ENCODE peak calls at places on chromosomes 6 and 20, in seven cellular contexts. J is psoas muscle, S is neural progenitor cell, Y is RWPE1, O is breast epithelium, L is Peyer's patch, F is kidney. H is an unnamed sample.

GRCh38 chr6:69090132-69090531 is 455.1 kb downstream of the ADGRB3 start:
- DNase-seq in J (no peak), S (no peak), L (no peak), O (no peak), F (no peak), Y (no peak), H (no peak)

GRCh38 chr20:9359561-9360308 is 154.7 kb upstream of the LAMP5 start:
- DNase-seq in Y (peak; percentile 31), F (peak; percentile 62), L (no peak), S (peak; percentile 60), J (no peak), O (no peak), H (no peak)

GRCh38 chr6:48111143-48111506 is at the start of gene PTCHD4:
- DNase-seq in Y (peak; percentile 93), L (no peak), O (peak; percentile 44), F (no peak), J (no peak), S (peak; percentile 41), H (no peak)

GRCh38 chr20:44720994-44721784 is 6.0 kb downstream of the CCN5 start:
- DNase-seq in L (no peak), O (peak; percentile 59), Y (peak; percentile 67), S (no peak), J (peak; percentile 66), F (peak; percentile 49), H (peak; percentile 78)

GRCh38 chr20:37994512-37994911 is 38.7 kb downstream of the TTI1 start:
- DNase-seq in O (no peak), J (peak; percentile 70), F (no peak), L (no peak), S (no peak), Y (peak; percentile 99), H (no peak)

GRCh38 chr6:38445321-38445720 is 194.4 kb downstream of the BTBD9 start:
- DNase-seq in O (no peak), J (no peak), F (no peak), L (no peak), Y (no peak), S (no peak), H (no peak)

GRCh38 chr20:35307666-35308653 is 15.7 kb upstream of the FAM83C start:
- DNase-seq in S (no peak), O (peak; percentile 88), Y (peak; percentile 92), J (peak; percentile 82), F (no peak), L (no peak), H (peak; percentile 56)

GRCh38 chr6:27575594-27576361 is 102.9 kb upstream of the ZNF184 start:
- DNase-seq in F (no peak), J (no peak), O (no peak), Y (no peak), S (no peak), L (no peak), H (no peak)

GRCh38 chr20:33178726-33179125 is 10.8 kb downstream of the BPIFA2 start:
- DNase-seq in S (peak; percentile 62), F (no peak), L (no peak), Y (no peak), J (no peak), O (no peak), H (no peak)

GRCh38 chr6:39517763-39518162 is 195.3 kb upstream of the KCNK16 start:
- DNase-seq in L (no peak), J (no peak), S (no peak), O (no peak), F (no peak), Y (no peak), H (no peak)
- TF ChIP-seq CTCF in L (no peak), J (no peak), S (no peak), O (no peak), F (no peak), Y (no peak), H (no peak)

GRCh38 chr6:161131367-161131766 is 139.8 kb downstream of the MAP3K4 start:
- DNase-seq in J (no peak), L (no peak), O (no peak), S (no peak), Y (no peak), F (no peak), H (no peak)
- H3K27ac ChIP-seq in J (no peak overlapping the region), L (no peak overlapping the region), O (no peak overlapping the region), S (no peak overlapping the region), Y (no peak overlapping the region), F (no peak overlapping the region), H (no peak overlapping the region)

DNA sequence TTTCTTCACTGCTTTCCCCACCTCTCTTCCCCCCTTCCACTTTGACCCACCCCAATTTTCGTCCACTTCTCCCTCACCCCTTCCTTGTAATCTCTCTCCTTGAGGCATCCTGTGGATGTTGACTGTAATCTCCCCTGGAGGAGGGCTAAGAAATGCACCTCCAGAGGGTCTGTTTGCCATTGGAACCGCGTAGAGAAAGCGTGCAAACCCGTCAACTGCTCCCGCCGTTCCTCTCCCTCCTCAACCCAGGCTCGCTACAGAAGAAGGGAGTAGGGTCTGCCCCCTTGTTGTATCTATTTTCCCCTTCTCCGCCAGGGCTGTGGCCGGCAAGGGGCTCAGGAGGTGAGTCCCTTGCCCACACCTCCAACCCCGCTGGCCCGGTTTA is 502 bp upstream of the HTR1E start:
- DNase-seq in S (peak; percentile 90), Y (no peak), J (no peak), L (no peak), O (no peak), F (no peak), H (no peak)
- TF ChIP-seq CTCF in S (no peak), Y (no peak), J (no peak), L (no peak), O (peak; percentile 10), F (no peak), H (no peak)

DNA sequence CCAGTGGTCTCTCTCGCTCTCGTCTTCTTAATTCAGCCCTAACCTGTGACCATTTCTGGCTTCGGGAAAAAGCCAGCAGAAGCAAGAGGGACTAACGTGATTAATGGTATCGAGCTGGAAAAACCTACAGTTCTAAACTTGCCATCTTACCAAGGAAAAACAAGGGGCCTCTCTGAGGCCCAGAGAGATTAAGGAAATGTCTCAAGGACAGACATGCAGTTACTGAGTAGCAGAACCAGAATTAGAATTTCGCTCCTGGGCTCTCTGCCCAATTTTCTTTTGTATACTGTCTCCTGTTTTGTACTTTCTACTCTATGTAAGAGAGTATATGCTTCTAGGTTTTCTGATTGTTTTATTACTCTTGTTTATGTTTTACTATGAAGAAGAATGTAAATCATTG is 67.8 kb upstream of the LTV1 start:
- DNase-seq in L (no peak), J (no peak), F (no peak), S (no peak), O (no peak), Y (no peak), H (no peak)
- H3K27ac ChIP-seq in L (no peak overlapping the region), J (no peak overlapping the region), F (no peak overlapping the region), S (no peak overlapping the region), O (no peak overlapping the region), Y (no peak overlapping the region), H (peak overlapping the region; percentile 53)

DNA sequence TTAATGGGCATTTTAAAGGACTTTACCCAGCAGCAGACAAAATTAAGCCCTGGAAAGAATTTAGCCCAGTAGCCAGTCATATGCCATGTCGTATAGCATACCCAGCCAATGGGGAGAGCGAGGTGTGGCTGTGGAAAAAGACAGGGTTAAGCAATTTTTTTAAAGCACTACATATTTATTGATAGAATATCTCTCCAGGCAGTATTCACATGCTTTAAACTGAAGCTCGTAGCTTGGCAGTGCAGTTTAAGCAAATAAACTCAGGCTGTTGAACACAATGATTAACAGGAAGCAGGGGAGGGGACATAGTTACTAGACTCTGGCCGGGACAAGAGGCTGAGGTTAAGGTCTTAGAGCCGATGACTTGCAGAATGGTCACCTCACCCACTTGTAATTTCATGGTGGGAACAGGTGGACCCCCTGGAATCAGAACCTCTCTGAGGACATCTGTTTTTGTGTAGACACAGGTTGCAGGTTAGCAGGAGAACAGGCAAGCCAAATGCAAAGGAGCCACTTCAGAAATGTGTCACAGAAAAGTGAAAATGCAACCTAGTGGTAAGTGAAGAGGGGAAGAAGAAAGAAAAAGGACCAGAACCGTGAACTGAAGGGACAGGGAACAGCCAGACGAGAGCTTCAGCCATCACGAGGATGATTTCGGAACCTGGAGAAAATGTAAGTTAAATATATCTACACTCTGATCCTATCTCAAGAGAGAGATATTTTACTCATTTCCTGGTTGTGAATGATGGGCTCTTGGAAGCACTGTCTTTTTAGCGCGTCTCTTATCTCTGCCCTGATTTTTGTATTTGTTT is 7.2 kb downstream of the GCNT2 start:
- DNase-seq in S (no peak), J (no peak), F (no peak), O (no peak), Y (peak; percentile 19), L (peak; percentile 59), H (no peak)
- TF ChIP-seq CTCF in S (no peak), J (no peak), F (no peak), O (no peak), Y (no peak), L (peak; percentile 8), H (no peak)

GRCh38 chr20:25237610-25238318 is 10.1 kb upstream of the PYGB start:
- DNase-seq in O (peak; percentile 83), Y (peak; percentile 98), J (peak; percentile 70), F (no peak), L (no peak), S (no peak), H (peak; percentile 92)
- H3K27ac ChIP-seq in O (peak overlapping the region; percentile 84), Y (peak overlapping the region; percentile 99), J (peak overlapping the region; percentile 71), F (no peak overlapping the region), L (peak overlapping the region; percentile 54), S (no peak overlapping the region), H (peak overlapping the region; percentile 80)

GRCh38 chr6:122609881-122610689 is at the start of gene PKIB:
- DNase-seq in F (peak; percentile 90), L (peak; percentile 89), J (peak; percentile 84), Y (peak; percentile 77), S (peak; percentile 85), O (peak; percentile 54), H (peak; percentile 80)
- TF ChIP-seq CTCF in F (peak; percentile 8), L (peak; percentile 59), J (no peak), Y (peak; percentile 43), S (peak; percentile 29), O (no peak), H (peak; percentile 37)

DNA sequence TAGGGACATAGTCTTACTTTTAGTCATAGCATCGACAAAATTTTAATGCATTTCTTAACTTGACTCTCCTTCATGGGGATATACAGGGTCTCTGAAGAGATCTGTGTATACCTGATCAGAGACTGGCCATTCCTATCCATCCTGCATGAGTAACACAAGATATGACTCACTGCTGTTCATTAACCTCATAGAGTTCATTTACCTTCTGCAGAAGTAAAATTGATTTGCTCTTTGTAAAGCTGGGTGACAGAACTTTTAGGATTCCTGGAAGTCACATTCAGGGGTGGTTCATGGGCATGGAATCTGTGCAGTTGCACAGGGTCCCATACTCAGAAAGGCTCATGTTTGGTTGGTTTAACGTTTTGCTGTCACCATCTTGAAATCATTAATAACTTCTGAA is 53.2 kb downstream of the PDE7B start:
- DNase-seq in J (no peak), F (no peak), Y (peak; percentile 45), S (no peak), L (no peak), O (no peak), H (no peak)
- H3K27ac ChIP-seq in J (no peak overlapping the region), F (no peak overlapping the region), Y (no peak overlapping the region), S (no peak overlapping the region), L (no peak overlapping the region), O (no peak overlapping the region), H (no peak overlapping the region)

DNA sequence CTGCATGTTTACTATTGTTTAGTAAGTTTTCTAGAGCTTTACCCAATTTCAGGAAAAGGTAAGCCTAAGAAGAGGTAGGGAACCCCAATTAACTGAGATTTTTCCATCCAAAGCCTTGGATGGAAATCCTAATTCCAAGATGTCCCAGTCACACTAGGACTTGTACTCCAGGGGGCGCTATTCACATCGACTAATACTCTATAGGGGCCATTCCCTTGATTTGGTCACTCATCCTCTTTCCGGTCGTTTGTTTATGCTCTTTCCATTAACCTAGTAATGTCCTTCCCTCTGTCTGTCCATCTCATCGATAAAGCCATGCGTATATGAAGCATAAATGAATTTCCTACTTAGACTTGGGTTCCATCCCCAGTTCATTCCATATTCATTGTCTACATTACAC is 80.8 kb upstream of the FUCA2 start:
- DNase-seq in S (peak; percentile 69), J (no peak), O (no peak), F (no peak), L (no peak), Y (peak; percentile 14), H (no peak)
- TF ChIP-seq CTCF in S (peak; percentile 68), J (peak; percentile 19), O (no peak), F (no peak), L (no peak), Y (peak; percentile 9), H (no peak)